ENCODE peak calls at places on chromosome 18, in nine cellular contexts. One of them, this sample, is unnamed.

GRCh38 chr18:3294435-3295080 is 32.6 kb downstream of the MYL12B start:
- DNase-seq in T-helper 9 cell: no peak
- DNase-seq in stomach: no peak
- DNase-seq in PC-9: no peak
- DNase-seq in neuronal stem cell: no peak
- DNase-seq in NCI-H69: peak
- DNase-seq in NCI-H2081 treated with DMSO at 0.1 percent for 48 hours: peak
- DNase-seq in NCI-H1092: peak
- DNase-seq in H1: no peak
- DNase-seq in this sample: no peak

GRCh38 chr18:11502368-11502767 is 107.0 kb upstream of the SLC35G4 start:
- DNase-seq in stomach: no peak
- DNase-seq in NCI-H1092: no peak
- DNase-seq in NCI-H69: no peak
- DNase-seq in NCI-H2081 treated with DMSO at 0.1 percent for 48 hours: no peak
- DNase-seq in H1: no peak
- DNase-seq in PC-9: no peak
- DNase-seq in neuronal stem cell: no peak
- DNase-seq in T-helper 9 cell: no peak
- DNase-seq in this sample: no peak

GRCh38 chr18:25503567-25504081 is 151.7 kb upstream of the ZNF521 start:
- DNase-seq in neuronal stem cell: peak
- DNase-seq in NCI-H69: peak
- DNase-seq in NCI-H2081 treated with DMSO at 0.1 percent for 48 hours: no peak
- DNase-seq in PC-9: no peak
- DNase-seq in NCI-H1092: no peak
- DNase-seq in H1: peak
- DNase-seq in T-helper 9 cell: no peak
- DNase-seq in stomach: no peak
- DNase-seq in this sample: peak

GRCh38 chr18:76386886-76387285 is 108.2 kb downstream of the ZNF516 start:
- DNase-seq in NCI-H69: no peak
- DNase-seq in PC-9: no peak
- DNase-seq in H1: no peak
- DNase-seq in T-helper 9 cell: no peak
- DNase-seq in stomach: peak
- DNase-seq in NCI-H2081 treated with DMSO at 0.1 percent for 48 hours: no peak
- DNase-seq in NCI-H1092: no peak
- DNase-seq in neuronal stem cell: no peak
- DNase-seq in this sample: no peak

GRCh38 chr18:48821251-48821590 is 129.5 kb downstream of the SMAD7 start:
- DNase-seq in NCI-H69: no peak
- DNase-seq in NCI-H2081 treated with DMSO at 0.1 percent for 48 hours: no peak
- DNase-seq in neuronal stem cell: no peak
- DNase-seq in PC-9: no peak
- DNase-seq in T-helper 9 cell: no peak
- DNase-seq in stomach: peak
- DNase-seq in H1: no peak
- DNase-seq in NCI-H1092: no peak
- DNase-seq in this sample: no peak

GRCh38 chr18:59311631-59312030 is 6.8 kb downstream of the CPLX4 start:
- DNase-seq in PC-9: no peak
- DNase-seq in T-helper 9 cell: no peak
- DNase-seq in H1: no peak
- DNase-seq in NCI-H2081 treated with DMSO at 0.1 percent for 48 hours: no peak
- DNase-seq in NCI-H1092: no peak
- DNase-seq in neuronal stem cell: no peak
- DNase-seq in stomach: no peak
- DNase-seq in NCI-H69: no peak
- DNase-seq in this sample: no peak

GRCh38 chr18:40404284-40404683 is 1550.8 kb upstream of the PIK3C3 start:
- DNase-seq in stomach: no peak
- DNase-seq in T-helper 9 cell: no peak
- DNase-seq in PC-9: no peak
- DNase-seq in NCI-H69: no peak
- DNase-seq in NCI-H2081 treated with DMSO at 0.1 percent for 48 hours: no peak
- DNase-seq in neuronal stem cell: no peak
- DNase-seq in NCI-H1092: no peak
- DNase-seq in H1: no peak
- DNase-seq in this sample: no peak

GRCh38 chr18:11658019-11658418 is 31.0 kb upstream of the GNAL start:
- DNase-seq in PC-9: no peak
- DNase-seq in neuronal stem cell: no peak
- DNase-seq in NCI-H1092: no peak
- DNase-seq in stomach: no peak
- DNase-seq in H1: no peak
- DNase-seq in NCI-H2081 treated with DMSO at 0.1 percent for 48 hours: no peak
- DNase-seq in T-helper 9 cell: no peak
- DNase-seq in NCI-H69: no peak
- DNase-seq in this sample: no peak

GRCh38 chr18:23387265-23387664 is 65.8 kb upstream of the RIOK3 start:
- DNase-seq in NCI-H69: peak
- DNase-seq in T-helper 9 cell: no peak
- DNase-seq in H1: no peak
- DNase-seq in NCI-H1092: no peak
- DNase-seq in PC-9: no peak
- DNase-seq in neuronal stem cell: no peak
- DNase-seq in stomach: no peak
- DNase-seq in NCI-H2081 treated with DMSO at 0.1 percent for 48 hours: no peak
- DNase-seq in this sample: no peak

GRCh38 chr18:53911200-53911599 is 313.3 kb downstream of the MBD2 start:
- DNase-seq in H1: no peak
- DNase-seq in neuronal stem cell: no peak
- DNase-seq in PC-9: no peak
- DNase-seq in NCI-H2081 treated with DMSO at 0.1 percent for 48 hours: no peak
- DNase-seq in stomach: no peak
- DNase-seq in NCI-H69: peak
- DNase-seq in NCI-H1092: no peak
- DNase-seq in T-helper 9 cell: no peak
- DNase-seq in this sample: no peak

GRCh38 chr18:48412339-48412929 is 3.3 kb upstream of the ZBTB7C start:
- DNase-seq in stomach: no peak
- DNase-seq in H1: no peak
- DNase-seq in T-helper 9 cell: no peak
- DNase-seq in PC-9: no peak
- DNase-seq in NCI-H2081 treated with DMSO at 0.1 percent for 48 hours: no peak
- DNase-seq in neuronal stem cell: no peak
- DNase-seq in NCI-H69: peak
- DNase-seq in NCI-H1092: peak
- DNase-seq in this sample: peak

GRCh38 chr18:73986711-73987110 is 160.9 kb downstream of the FBXO15 start:
- DNase-seq in H1: no peak
- DNase-seq in stomach: no peak
- DNase-seq in NCI-H69: no peak
- DNase-seq in T-helper 9 cell: no peak
- DNase-seq in NCI-H2081 treated with DMSO at 0.1 percent for 48 hours: no peak
- DNase-seq in NCI-H1092: no peak
- DNase-seq in neuronal stem cell: no peak
- DNase-seq in PC-9: no peak
- DNase-seq in this sample: no peak

GRCh38 chr18:44973282-44973681 is 292.6 kb downstream of the SETBP1 start:
- DNase-seq in PC-9: no peak
- DNase-seq in NCI-H69: no peak
- DNase-seq in NCI-H2081 treated with DMSO at 0.1 percent for 48 hours: no peak
- DNase-seq in neuronal stem cell: no peak
- DNase-seq in H1: no peak
- DNase-seq in T-helper 9 cell: no peak
- DNase-seq in stomach: no peak
- DNase-seq in NCI-H1092: no peak
- DNase-seq in this sample: no peak

This sample was measured in pons.